ENCODE peak calls at places on chromosomes 2 and 18, in ten cellular contexts. H is colonic mucosa, F is tibial artery, C is ovary, M is tibial nerve, X is kidney, P is aorta, Z is endodermal cell, L is A549, O is right lobe of liver. A is an unnamed sample. For H3K4me1, the result is how much of the 10 kb centered on the place peaks cover.

GRCh38 chr18:42486296-42486695 is 531.3 kb downstream of the PIK3C3 start:
- DNase-seq in M (no peak), C (no peak), H (no peak), L (no peak), O (no peak), X (no peak), Z (no peak), P (no peak), F (no peak), A (no peak)

GRCh38 chr2:854460-854859 is 96.2 kb upstream of the SNTG2 start:
- DNase-seq in M (no peak), P (no peak), Z (peak), X (peak), O (no peak), L (peak), F (no peak), C (no peak), H (peak), A (no peak)

GRCh38 chr2:108921096-108922030 is 67.7 kb downstream of the EDAR start:
- DNase-seq in X (peak), H (peak), M (no peak), C (no peak), F (no peak), L (no peak), O (no peak), P (peak), Z (peak), A (peak)

GRCh38 chr18:45050712-45051639 is 370.3 kb downstream of the SETBP1 start:
- DNase-seq in O (no peak), P (no peak), C (no peak), Z (no peak), H (no peak), F (no peak), L (peak), M (no peak), X (no peak), A (no peak)

GRCh38 chr2:81334046-81334445 is 1029.5 kb upstream of the LRRTM1 start:
- DNase-seq in M (no peak), X (no peak), Z (no peak), H (no peak), P (no peak), F (no peak), O (no peak), L (no peak), C (no peak), A (no peak)

GRCh38 chr2:166572958-166573357 is 78.9 kb upstream of the SCN7A start:
- DNase-seq in H (no peak), L (no peak), Z (no peak), C (no peak), O (no peak), P (no peak), F (no peak), M (no peak), X (no peak), A (no peak)

GRCh38 chr2:175218551-175218950 is 37.0 kb upstream of the ATP5MC3 start:
- DNase-seq in P (no peak), Z (no peak), X (no peak), C (no peak), H (no peak), O (no peak), M (no peak), L (no peak), F (no peak), A (no peak)

GRCh38 chr2:85717308-85718005 is 23.3 kb downstream of the GNLY start:
- DNase-seq in P (no peak), C (no peak), H (no peak), O (no peak), M (no peak), L (no peak), Z (no peak), X (no peak), F (no peak), A (no peak)

GRCh38 chr18:46756559-46757201 is at the start of gene ST8SIA5:
- DNase-seq in F (no peak), M (no peak), C (no peak), H (no peak), X (no peak), Z (peak), O (no peak), P (no peak), L (no peak), A (no peak)

GRCh38 chr2:128315122-128315828 is 3.4 kb downstream of the HS6ST1 start:
- DNase-seq in X (peak), O (no peak), P (no peak), Z (peak), C (no peak), L (no peak), F (peak), M (peak), H (no peak), A (no peak)

GRCh38 chr2:19725392-19725791 is 176.4 kb downstream of the TTC32 start:
- DNase-seq in M (no peak), H (no peak), X (no peak), F (no peak), O (no peak), L (no peak), C (no peak), P (no peak), Z (no peak), A (no peak)

GRCh38 chr2:68031546-68032160 is 31.2 kb downstream of the C1D start:
- DNase-seq in L (peak), C (no peak), F (no peak), O (no peak), X (no peak), H (no peak), M (no peak), P (no peak), Z (no peak), A (no peak)

GRCh38 chr2:196464311-196464710 is 175.2 kb upstream of the CCDC150 start:
- DNase-seq in O (no peak), H (no peak), P (no peak), M (no peak), L (no peak), F (no peak), C (no peak), Z (no peak), X (no peak), A (no peak)

GRCh38 chr18:68083776-68084175 is 567.3 kb upstream of the DSEL start:
- DNase-seq in M (no peak), L (no peak), X (no peak), F (no peak), C (no peak), Z (no peak), P (no peak), H (no peak), O (no peak), A (no peak)
- H3K27ac ChIP-seq in M (no peak), L (no peak), X (no peak), F (no peak), C (no peak), Z (no peak), P (no peak), H (no peak), O (no peak), A (no peak)

GRCh38 chr2:16507655-16508054 is 158.0 kb downstream of the CYRIA start:
- DNase-seq in X (no peak), L (peak), O (no peak), M (no peak), C (no peak), F (no peak), Z (peak), P (peak), H (no peak), A (no peak)
- H3K4me3 ChIP-seq in X (no peak), L (peak), O (peak), M (peak), C (no peak), F (peak), Z (peak), P (peak), H (peak), A (peak)

DNA sequence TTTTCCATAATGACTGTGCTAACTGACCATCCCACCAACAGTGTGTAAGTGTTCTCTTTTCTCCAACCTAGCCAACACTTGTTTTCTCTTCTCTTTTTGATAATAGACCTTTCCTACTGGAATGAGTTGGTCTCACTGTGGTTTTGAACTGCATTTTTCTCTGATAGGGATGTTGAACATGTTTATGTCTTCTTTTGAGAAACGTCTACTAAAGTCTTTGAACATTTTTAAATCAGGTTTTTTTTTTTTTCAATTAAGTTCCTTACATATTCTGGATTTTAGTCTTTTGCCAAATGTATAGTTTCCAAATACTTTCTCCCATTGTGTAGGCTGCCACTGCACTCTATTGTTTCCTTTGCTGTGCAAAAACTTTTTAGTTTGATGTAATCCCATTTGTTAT is 405.5 kb upstream of the FIGN start:
- DNase-seq in Z (no peak), F (no peak), L (no peak), O (no peak), X (no peak), P (no peak), M (no peak), C (no peak), H (no peak), A (no peak)
- H3K4me1 ChIP-seq in Z (under half), F (under half), L (under half), O (under half), X (under half), P (under half), M (under half), C (under half), H (under half), A (under half)

GRCh38 chr2:105296017-105296611 is 33.4 kb downstream of the TGFBRAP1 start:
- DNase-seq in P (no peak), F (no peak), X (no peak), O (no peak), Z (peak), M (no peak), C (no peak), H (no peak), L (no peak), A (no peak)

GRCh38 chr2:105294046-105294445 is 35.5 kb downstream of the TGFBRAP1 start:
- DNase-seq in L (no peak), Z (peak), H (no peak), O (no peak), M (no peak), P (no peak), X (no peak), F (no peak), C (no peak), A (no peak)

GRCh38 chr2:105297211-105297610 is 32.3 kb downstream of the TGFBRAP1 start:
- DNase-seq in X (no peak), O (no peak), P (no peak), M (no peak), C (no peak), H (no peak), Z (peak), L (no peak), F (no peak), A (no peak)

GRCh38 chr2:105291981-105292380 is 37.6 kb downstream of the TGFBRAP1 start:
- DNase-seq in Z (no peak), M (no peak), H (no peak), L (no peak), F (no peak), X (no peak), O (no peak), P (no peak), C (no peak), A (no peak)

GRCh38 chr2:105294844-105295481 is 34.6 kb downstream of the TGFBRAP1 start:
- DNase-seq in L (peak), X (no peak), P (no peak), M (no peak), C (peak), F (no peak), H (peak), O (no peak), Z (peak), A (no peak)
- H3K27ac ChIP-seq in L (no peak), X (no peak), P (no peak), M (no peak), C (no peak), F (no peak), H (no peak), O (no peak), Z (no peak), A (no peak)

DNA sequence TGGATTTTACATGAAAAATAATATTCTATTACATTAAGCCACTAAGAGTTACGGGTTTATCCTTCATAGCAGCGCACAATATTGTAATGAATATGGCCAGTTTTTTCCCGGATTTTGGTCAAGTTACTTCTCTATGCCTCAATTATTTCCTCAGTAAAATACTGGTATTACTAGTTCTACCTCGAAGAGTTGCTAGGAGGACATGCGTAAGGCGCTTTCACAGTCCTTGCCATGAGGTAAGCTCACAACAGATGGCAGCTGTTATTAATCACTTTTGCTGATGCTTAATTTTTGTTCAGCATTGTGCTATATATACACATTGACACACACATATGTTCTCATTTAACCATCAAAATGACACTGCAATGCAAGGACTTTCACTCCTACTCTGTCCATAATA is 101.5 kb downstream of the SCG2 start:
- DNase-seq in C (no peak), F (no peak), P (no peak), H (no peak), M (no peak), O (no peak), L (no peak), X (no peak), Z (no peak), A (no peak)
- H3K4me3 ChIP-seq in C (no peak), F (no peak), P (no peak), H (no peak), M (no peak), O (no peak), L (no peak), X (no peak), Z (no peak), A (no peak)

DNA sequence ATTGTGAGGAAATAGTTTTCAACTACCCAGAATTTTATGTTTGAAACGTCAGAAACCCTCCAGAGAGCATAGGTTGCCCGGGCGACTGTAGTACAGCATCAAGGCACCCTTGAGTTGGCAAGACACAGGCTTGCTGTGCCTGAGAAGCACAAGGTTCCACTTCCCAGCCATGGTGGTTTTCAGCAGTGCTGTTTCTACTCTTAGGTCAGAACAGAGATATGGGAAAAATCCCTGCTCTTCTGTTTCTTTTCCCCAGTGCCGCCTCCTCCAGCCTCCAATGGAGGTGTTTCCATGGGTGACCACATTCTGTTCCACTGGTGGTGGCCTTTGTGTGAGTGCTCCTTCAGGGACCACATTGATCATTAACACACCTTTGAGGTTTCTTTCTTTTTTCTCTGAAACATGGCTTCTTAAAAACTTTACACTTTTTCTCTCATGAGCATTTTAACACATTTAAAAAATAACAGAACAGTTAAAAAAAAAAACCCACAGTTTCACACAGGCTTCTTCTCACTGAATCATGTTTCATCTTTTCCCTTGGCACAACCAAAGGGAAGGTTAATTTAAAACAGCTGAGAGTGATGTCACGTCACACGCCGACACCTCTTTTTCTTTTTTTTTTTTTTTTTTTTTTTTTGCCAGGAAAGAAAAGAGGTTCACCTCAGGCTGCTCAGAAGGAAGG is 229.3 kb upstream of the HDAC4 start:
- DNase-seq in F (no peak), H (no peak), M (no peak), X (no peak), L (no peak), P (no peak), Z (no peak), O (no peak), C (no peak), A (no peak)
- H3K4me1 ChIP-seq in F (under half), H (under half), M (under half), X (under half), L (under half), P (under half), Z (under half), O (under half), C (under half), A (under half)

DNA sequence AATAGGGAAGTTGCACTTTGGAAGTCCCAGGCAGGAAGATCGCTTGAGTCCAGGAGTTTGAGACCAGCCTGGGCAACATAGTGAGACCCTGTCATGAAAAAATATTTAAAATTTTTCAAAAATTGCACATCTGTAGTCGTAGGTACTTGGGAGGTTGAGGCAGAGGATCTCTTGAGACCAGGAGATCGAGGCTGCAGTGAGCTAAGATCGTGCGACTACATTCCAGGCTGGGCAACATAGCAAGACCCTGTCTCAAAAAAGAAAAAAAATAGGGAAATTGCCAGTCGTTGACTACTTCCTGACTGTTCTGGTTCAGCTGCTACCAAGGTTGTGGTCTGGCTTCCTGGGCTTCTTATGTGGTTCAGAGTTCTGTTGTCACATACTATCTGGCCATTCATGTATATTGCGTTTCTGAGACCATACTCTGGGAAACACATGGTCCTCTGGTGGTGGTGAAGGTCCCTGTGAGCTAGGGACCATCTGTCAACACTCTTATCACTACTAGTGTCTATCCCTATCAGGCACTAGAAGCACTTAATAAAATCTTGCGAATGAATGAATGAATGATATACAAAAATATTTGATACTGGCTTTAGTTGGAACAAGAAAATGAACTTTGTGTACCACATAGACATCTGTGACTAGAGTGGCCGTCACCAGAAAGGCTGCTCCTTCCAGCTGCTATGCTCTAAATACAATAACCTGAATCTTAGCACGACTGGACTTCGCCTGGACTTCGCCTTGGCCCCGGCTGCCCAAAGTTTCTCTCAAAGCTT is 861 bp upstream of the KLHL23 start:
- DNase-seq in H (no peak), Z (no peak), F (no peak), M (no peak), P (no peak), X (no peak), L (peak), C (no peak), O (no peak), A (no peak)
- H3K27ac ChIP-seq in H (no peak), Z (no peak), F (peak), M (no peak), P (no peak), X (no peak), L (peak), C (peak), O (no peak), A (peak)

GRCh38 chr2:10308866-10309265 is 6.2 kb downstream of the HPCAL1 start:
- DNase-seq in X (no peak), L (no peak), H (no peak), Z (no peak), M (no peak), F (no peak), O (no peak), P (no peak), C (no peak), A (no peak)

GRCh38 chr2:10305715-10306114 is 3.0 kb downstream of the HPCAL1 start:
- DNase-seq in F (no peak), P (peak), L (peak), H (no peak), C (no peak), Z (peak), X (no peak), O (no peak), M (no peak), A (no peak)

GRCh38 chr2:10307561-10308156 is 5.0 kb downstream of the HPCAL1 start:
- DNase-seq in O (no peak), P (no peak), X (no peak), Z (no peak), F (no peak), H (no peak), C (no peak), L (no peak), M (no peak), A (no peak)

GRCh38 chr2:10305254-10305635 is 2.5 kb downstream of the HPCAL1 start:
- DNase-seq in X (no peak), M (no peak), C (no peak), L (no peak), Z (no peak), O (no peak), F (no peak), H (no peak), P (peak), A (no peak)

DNA sequence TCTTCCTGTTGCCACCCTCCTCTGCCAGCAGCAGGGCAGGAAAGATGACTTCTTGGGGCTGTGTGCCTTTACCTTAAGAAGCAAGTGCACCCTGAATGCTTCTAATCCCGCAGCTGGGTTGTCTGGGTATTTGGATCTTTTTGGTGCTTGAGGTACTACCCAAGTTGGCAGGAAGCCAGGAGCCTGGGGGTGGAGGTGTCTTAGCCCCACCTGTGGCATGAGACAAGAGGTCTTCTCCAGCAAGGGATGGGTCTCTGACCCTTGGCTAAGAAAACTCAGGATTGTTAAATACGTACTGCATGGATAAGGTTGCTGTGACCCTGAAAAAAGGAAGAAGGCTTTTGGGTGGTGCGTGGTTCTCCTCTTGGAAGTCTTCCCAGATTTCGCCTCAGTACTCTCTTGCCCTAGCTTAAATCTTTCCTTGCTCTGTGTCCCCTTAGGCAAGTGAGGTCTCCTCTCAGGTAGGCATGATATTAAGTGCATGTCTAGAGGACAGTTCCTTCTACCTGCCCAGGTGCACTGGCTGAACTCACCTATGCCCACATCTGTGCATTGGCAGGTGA is 4.3 kb downstream of the HPCAL1 start:
- DNase-seq in L (no peak), P (peak), M (no peak), O (no peak), F (no peak), X (no peak), H (no peak), Z (no peak), C (no peak), A (no peak)
- H3K4me3 ChIP-seq in L (no peak), P (no peak), M (no peak), O (no peak), F (no peak), X (no peak), H (no peak), Z (no peak), C (no peak), A (no peak)

DNA sequence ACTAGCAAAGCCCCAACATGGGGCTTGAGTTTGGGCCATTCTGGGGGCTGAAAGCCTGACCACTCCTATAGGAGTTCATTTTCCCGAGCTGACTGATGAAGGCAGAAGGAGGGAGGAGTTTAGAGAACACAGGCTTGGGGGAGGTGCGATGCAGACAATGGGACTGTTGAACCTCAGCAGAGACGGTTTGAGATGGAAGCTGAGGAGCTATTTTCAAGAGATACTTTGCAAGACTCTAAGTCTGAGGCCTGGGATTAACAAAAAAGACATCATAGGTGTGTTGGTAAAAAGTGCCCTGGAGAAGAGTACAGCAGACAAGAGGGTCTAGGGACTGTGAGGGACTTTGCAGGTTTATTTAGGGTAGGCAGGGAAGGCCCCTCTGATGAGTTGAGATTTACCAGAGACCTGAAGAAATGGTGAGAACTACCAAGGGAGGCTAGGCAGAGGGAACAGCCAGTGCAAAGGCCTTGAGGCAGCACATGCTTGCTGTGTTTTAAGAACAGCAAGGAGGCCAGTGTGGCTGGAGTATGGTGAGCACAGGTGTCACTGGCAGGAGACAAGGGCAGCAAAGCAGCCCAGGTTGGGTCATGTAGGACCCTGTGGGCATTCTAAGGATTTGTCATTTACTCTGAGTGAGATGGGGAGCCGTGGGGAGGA is 31.6 kb downstream of the PCBP1 start:
- DNase-seq in L (no peak), X (peak), Z (peak), H (no peak), P (peak), F (no peak), C (no peak), O (no peak), M (no peak), A (no peak)
- H3K4me1 ChIP-seq in L (under half), X (under half), Z (under half), H (under half), P (under half), F (under half), C (under half), O (under half), M (under half), A (under half)